ENCODE peak calls at places on chromosomes 13 and 19, in seven cellular contexts. W is posterior vena cava, O is breast epithelium, C is retina, K is GOT3, M is HEK293T, A is GM23248. Q is an unnamed sample.

GRCh38 chr13:102555914-102556553 is 40.8 kb upstream of the TPP2 start:
- DNase-seq in K (no peak), O (no peak), W (no peak), A (peak; percentile 63), M (peak; percentile 11), C (peak; percentile 62), Q (peak; percentile 68)

GRCh38 chr19:4980087-4980486 is 11.2 kb downstream of the KDM4B start:
- DNase-seq in W (no peak), A (peak; percentile 58), O (no peak), C (no peak), K (no peak), M (no peak), Q (peak; percentile 33)

GRCh38 chr13:75739244-75739868 is 103.2 kb downstream of the LMO7 start:
- DNase-seq in O (no peak), W (no peak), C (no peak), M (no peak), A (peak; percentile 57), K (no peak), Q (peak; percentile 74)

GRCh38 chr19:23957660-23958281 is 43.1 kb downstream of the ZNF726 start:
- DNase-seq in O (no peak), C (no peak), A (peak; percentile 79), K (no peak), W (no peak), M (no peak), Q (peak; percentile 90)

GRCh38 chr19:6580313-6580712 is 10.6 kb downstream of the CD70 start:
- DNase-seq in K (peak; percentile 45), W (no peak), A (peak; percentile 91), O (no peak), C (no peak), M (no peak), Q (peak; percentile 77)

GRCh38 chr19:8831373-8831772 is 731 bp downstream of the ZNF558 start:
- DNase-seq in M (no peak), W (no peak), C (no peak), A (peak; percentile 45), O (no peak), K (no peak), Q (no peak)

GRCh38 chr19:10106100-10106936 is at the start of gene PPAN:
- DNase-seq in M (peak; percentile 99), K (peak; percentile 93), C (peak; percentile 97), A (peak; percentile 100), W (peak; percentile 99), O (peak; percentile 98), Q (peak; percentile 90)

GRCh38 chr13:101919541-101920306 is 467.2 kb downstream of the ITGBL1 start:
- DNase-seq in O (no peak), A (peak; percentile 32), M (no peak), C (peak; percentile 82), K (no peak), W (no peak), Q (peak; percentile 4)

GRCh38 chr13:76684336-76684735 is 201.9 kb downstream of the KCTD12 start:
- DNase-seq in A (no peak), C (no peak), O (no peak), M (no peak), K (no peak), W (no peak), Q (no peak)

GRCh38 chr19:45876411-45877197 is 9.3 kb downstream of the IRF2BP1 start:
- DNase-seq in C (peak; percentile 46), M (no peak), A (peak; percentile 28), W (no peak), K (no peak), O (peak; percentile 58), Q (no peak)

GRCh38 chr19:17469371-17470203 is 737 bp upstream of the SLC27A1 start:
- DNase-seq in K (peak; percentile 93), M (peak; percentile 85), C (peak; percentile 86), O (peak; percentile 97), A (peak; percentile 99), W (peak; percentile 97), Q (peak; percentile 87)

GRCh38 chr19:3984584-3984907 is 717 bp downstream of the EEF2 start:
- DNase-seq in O (no peak), K (no peak), W (no peak), M (no peak), C (peak; percentile 22), A (no peak), Q (no peak)

GRCh38 chr13:82675024-82675423 is 1207.2 kb downstream of the SLITRK1 start:
- DNase-seq in C (no peak), A (no peak), W (no peak), M (no peak), K (no peak), O (no peak), Q (no peak)

GRCh38 chr19:13024958-13025653 is 29.8 kb downstream of the NFIX start:
- DNase-seq in K (no peak), W (no peak), M (no peak), O (no peak), C (peak; percentile 65), A (peak; percentile 56), Q (no peak)

GRCh38 chr19:4295972-4296771 is 6.0 kb downstream of the TMIGD2 start:
- DNase-seq in C (peak; percentile 32), W (no peak), A (no peak), O (no peak), K (no peak), M (no peak), Q (no peak)

GRCh38 chr19:41928221-41928683 is at the start of gene ERFL:
- DNase-seq in A (peak; percentile 51), C (peak; percentile 52), O (no peak), M (no peak), W (no peak), K (no peak), Q (no peak)

GRCh38 chr13:26838821-26839220 is 78.2 kb upstream of the GPR12 start:
- DNase-seq in M (no peak), K (no peak), O (no peak), A (no peak), C (no peak), W (no peak), Q (no peak)

GRCh38 chr19:35673121-35673804 is 6.9 kb downstream of the UPK1A start:
- DNase-seq in A (peak; percentile 73), O (no peak), C (no peak), M (peak; percentile 46), K (no peak), W (no peak), Q (peak; percentile 60)

GRCh38 chr13:33232883-33233282 is 52.7 kb downstream of the STARD13 start:
- DNase-seq in W (no peak), O (no peak), A (no peak), M (no peak), C (no peak), K (no peak), Q (no peak)

GRCh38 chr19:23699521-23699860 is 12.5 kb upstream of the ZNF675 start:
- DNase-seq in K (no peak), C (no peak), O (no peak), A (no peak), W (no peak), M (no peak), Q (no peak)

GRCh38 chr13:41960195-41960699 is 662 bp downstream of the VWA8 start:
- DNase-seq in O (no peak), W (no peak), K (no peak), M (peak; percentile 41), A (peak; percentile 71), C (no peak), Q (peak; percentile 48)

GRCh38 chr13:113120300-113121182 is 2.1 kb upstream of the F10 start:
- DNase-seq in O (peak; percentile 43), A (no peak), C (no peak), K (no peak), M (no peak), W (peak; percentile 59), Q (no peak)

Q was measured in bronchial epithelial cell.